ENCODE peak calls at places on chromosome 15, in four cellular contexts. Y is Peyer's patch, W is GM23248, P is IMR-90. G is an unnamed sample.

GRCh38 chr15:47795864-47796263 is 78.6 kb downstream of the SEMA6D start:
- DNase-seq in Y (no peak), W (no peak), P (no peak), G (no peak)

GRCh38 chr15:73901126-73901810 is 25.0 kb upstream of the LOXL1 start:
- DNase-seq in Y (no peak), W (no peak), P (no peak), G (no peak)

GRCh38 chr15:67358812-67359211 is 104.2 kb downstream of the IQCH start:
- DNase-seq in Y (no peak), W (no peak), P (no peak), G (no peak)

GRCh38 chr15:71096676-71097075 is 18.6 kb upstream of the THSD4 start:
- DNase-seq in Y (no peak), W (peak; percentile 60), P (peak; percentile 46), G (no peak)

GRCh38 chr15:39156166-39156565 is 424.7 kb upstream of the THBS1 start:
- DNase-seq in Y (no peak), W (peak; percentile 55), P (no peak), G (no peak)

GRCh38 chr15:49045691-49046112 is 544 bp downstream of the SECISBP2L start:
- DNase-seq in Y (peak; percentile 57), W (peak; percentile 66), P (peak; percentile 21), G (no peak)

GRCh38 chr15:51054535-51054934 is 40.2 kb downstream of the TNFAIP8L3 start:
- DNase-seq in Y (no peak), W (no peak), P (no peak), G (no peak)

GRCh38 chr15:29457729-29458128 is 188.1 kb upstream of the NSMCE3 start:
- DNase-seq in Y (no peak), W (no peak), P (no peak), G (no peak)

GRCh38 chr15:49645937-49646336 is 25.1 kb downstream of the DTWD1 start:
- DNase-seq in Y (peak; percentile 46), W (peak; percentile 84), P (peak; percentile 81), G (no peak)

GRCh38 chr15:29822685-29823459 is 604 bp upstream of the TJP1 start:
- DNase-seq in Y (peak; percentile 67), W (peak; percentile 98), P (peak; percentile 83), G (peak; percentile 84)

GRCh38 chr15:36024066-36024465 is 478.1 kb upstream of the DPH6 start:
- DNase-seq in Y (no peak), W (no peak), P (peak; percentile 27), G (no peak)

GRCh38 chr15:92049290-92050008 is 195.9 kb downstream of the SLCO3A1 start:
- DNase-seq in Y (no peak), W (no peak), P (no peak), G (no peak)

GRCh38 chr15:53752406-53752805 is 7.1 kb downstream of the WDR72 start:
- DNase-seq in Y (no peak), W (no peak), P (no peak), G (no peak)

GRCh38 chr15:62275818-62276217 is 110.7 kb upstream of the C2CD4B start:
- DNase-seq in Y (no peak), W (no peak), P (no peak), G (no peak)

GRCh38 chr15:86231864-86232801 is 152.5 kb downstream of the AGBL1 start:
- DNase-seq in Y (peak; percentile 47), W (peak; percentile 27), P (no peak), G (no peak)

GRCh38 chr15:76512971-76513370 is 176.4 kb downstream of the ISL2 start:
- DNase-seq in Y (no peak), W (peak; percentile 29), P (peak; percentile 30), G (no peak)

GRCh38 chr15:42068601-42069000 is 25.8 kb downstream of the PLA2G4D start:
- DNase-seq in Y (no peak), W (no peak), P (no peak), G (no peak)

GRCh38 chr15:20294651-20295237 is 246.9 kb downstream of the GOLGA6L6 start:
- DNase-seq in Y (peak; percentile 44), W (no peak), P (no peak), G (peak; percentile 76)

GRCh38 chr15:43528542-43529007 is 11.2 kb downstream of the MAP1A start:
- DNase-seq in Y (no peak), W (no peak), P (no peak), G (no peak)

GRCh38 chr15:73239564-73240208 is 129.1 kb downstream of the HCN4 start:
- DNase-seq in Y (no peak), W (no peak), P (peak; percentile 8), G (no peak)

GRCh38 chr15:45635191-45635638 is 386 bp downstream of the SQOR start:
- DNase-seq in Y (peak; percentile 89), W (peak; percentile 53), P (no peak), G (peak; percentile 91)

GRCh38 chr15:42101861-42102260 is 7.5 kb upstream of the PLA2G4D start:
- DNase-seq in Y (no peak), W (peak; percentile 30), P (no peak), G (no peak)

GRCh38 chr15:81011593-81011992 is 10.9 kb downstream of the TLNRD1 start:
- DNase-seq in Y (no peak), W (peak; percentile 78), P (peak; percentile 39), G (no peak)

GRCh38 chr15:60128000-60128376 is 123.9 kb downstream of the FOXB1 start:
- DNase-seq in Y (no peak), W (peak; percentile 59), P (peak; percentile 6), G (no peak)

GRCh38 chr15:44092221-44092620 is 102.8 kb downstream of the FRMD5 start:
- DNase-seq in Y (no peak), W (peak; percentile 78), P (peak; percentile 53), G (no peak)

GRCh38 chr15:43266386-43266785 is 342 bp downstream of the TGM5 start:
- DNase-seq in Y (no peak), W (no peak), P (no peak), G (no peak)

GRCh38 chr15:63350178-63350621 is 31.4 kb downstream of the CA12 start:
- DNase-seq in Y (no peak), W (peak; percentile 20), P (no peak), G (no peak)

GRCh38 chr15:41816788-41817187 is 11.1 kb upstream of the JMJD7 start:
- DNase-seq in Y (no peak), W (no peak), P (no peak), G (no peak)

GRCh38 chr15:57355259-57355658 is 21.0 kb upstream of the CGNL1 start:
- DNase-seq in Y (no peak), W (no peak), P (no peak), G (no peak)

GRCh38 chr15:68465861-68466560 is 34.0 kb upstream of the ITGA11 start:
- DNase-seq in Y (no peak), W (no peak), P (no peak), G (no peak)

GRCh38 chr15:43514241-43515057 is 3.0 kb upstream of the MAP1A start:
- DNase-seq in Y (no peak), W (peak; percentile 68), P (peak; percentile 49), G (peak; percentile 44)

GRCh38 chr15:63908986-63909385 is 75.2 kb upstream of the HERC1 start:
- DNase-seq in Y (no peak), W (peak; percentile 74), P (peak; percentile 43), G (no peak)

DNA sequence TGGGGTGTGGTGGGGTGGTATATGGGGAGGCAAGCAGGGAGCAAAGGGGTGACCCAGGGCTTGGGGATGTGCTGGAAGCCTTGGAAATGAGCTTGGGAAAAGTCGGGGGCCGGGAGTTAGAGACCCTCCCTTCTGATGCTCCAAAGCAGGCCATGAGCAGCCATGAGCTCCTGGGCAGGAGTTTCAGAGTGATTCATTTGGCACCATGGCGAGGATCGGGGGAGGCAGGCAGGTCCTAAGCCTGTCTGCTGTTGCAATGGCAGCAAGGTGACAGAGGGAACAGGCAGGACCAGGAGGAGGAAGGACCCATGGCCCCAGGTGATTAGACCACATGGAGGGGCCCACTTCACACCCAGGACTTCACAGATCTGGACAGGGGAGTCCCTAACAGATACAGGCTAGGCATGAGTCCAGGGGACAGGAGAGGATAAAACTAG is 21.3 kb downstream of the RGMA start:
- DNase-seq in Y (no peak), W (peak; percentile 16), P (no peak), G (no peak)
- H3K4me3 ChIP-seq in Y (no peak overlapping the region), W (no peak overlapping the region), P (no peak overlapping the region), G (no peak overlapping the region)

DNA sequence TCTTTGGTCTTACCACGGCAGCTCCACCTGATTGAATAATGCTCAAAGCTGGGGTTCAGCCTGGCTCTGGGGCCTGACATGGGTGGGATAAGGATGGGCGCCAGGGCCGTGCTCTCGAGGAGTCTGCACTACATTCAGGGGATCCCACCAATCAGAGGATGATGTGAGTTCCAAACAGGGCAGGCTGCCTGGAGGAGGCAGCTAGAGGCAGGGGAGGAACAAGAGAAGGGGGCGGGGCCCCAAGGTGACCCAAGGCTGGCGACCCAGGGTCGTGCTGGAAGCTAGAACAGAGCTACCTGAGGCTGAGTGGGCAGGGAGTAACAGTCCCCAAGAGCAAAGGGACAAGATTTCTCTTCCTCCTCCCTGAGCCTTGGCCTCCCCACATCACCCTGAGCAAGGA is 56.1 kb downstream of the PCSK6 start:
- DNase-seq in Y (no peak), W (no peak), P (no peak), G (no peak)
- H3K4me1 ChIP-seq in Y (no peaks in the 10 kb centered on the region), W (no peaks in the 10 kb centered on the region), P (no peaks in the 10 kb centered on the region), G (no peaks in the 10 kb centered on the region)

DNA sequence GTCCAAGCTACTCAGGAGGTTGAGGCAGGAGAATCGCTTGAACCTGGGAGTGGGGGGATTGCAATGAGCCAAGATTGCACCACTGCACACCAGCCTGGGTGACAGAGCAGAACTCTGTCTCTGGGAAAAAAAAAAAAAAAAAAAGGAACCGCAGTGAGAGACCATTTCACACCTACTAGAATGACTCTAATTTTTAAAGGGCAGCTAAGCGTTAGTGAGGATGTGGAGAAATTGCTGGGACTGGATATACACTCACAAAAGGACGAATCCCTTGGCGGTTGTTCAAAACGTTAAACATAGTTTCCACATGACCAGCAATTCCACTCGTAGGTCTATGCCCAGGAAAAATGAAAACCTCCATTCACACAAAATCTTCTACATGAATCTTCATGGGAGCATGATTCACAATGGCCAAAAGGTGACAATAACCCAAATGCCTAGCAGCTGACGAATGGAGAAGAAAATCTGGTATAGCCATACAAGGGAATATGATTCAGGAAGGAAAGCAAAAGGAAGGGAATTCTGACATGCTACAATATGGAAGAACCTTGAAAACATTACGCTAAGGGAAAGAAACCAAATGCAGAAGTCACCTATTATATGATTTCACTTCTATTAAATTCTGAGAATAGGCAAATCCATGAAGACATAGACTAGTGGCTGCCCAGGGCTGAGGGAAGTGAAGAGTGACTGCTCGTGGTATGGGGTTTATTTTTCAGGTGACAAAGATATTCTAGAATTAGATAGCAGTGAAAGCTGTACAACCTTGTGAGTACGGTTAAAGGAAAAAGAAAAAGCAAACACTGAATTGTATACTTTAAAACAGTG is 126.9 kb downstream of the CHSY1 start:
- DNase-seq in Y (no peak), W (peak; percentile 99), P (peak; percentile 99), G (no peak)
- H3K27ac ChIP-seq in Y (no peak overlapping the region), W (peak overlapping the region; percentile 98), P (peak overlapping the region; percentile 90), G (no peak overlapping the region)

GRCh38 chr15:58628206-58629057 is 121.1 kb downstream of the ADAM10 start:
- DNase-seq in Y (no peak), W (peak; percentile 43), P (no peak), G (no peak)
- H3K4me3 ChIP-seq in Y (no peak overlapping the region), W (peak overlapping the region; percentile 71), P (peak overlapping the region; percentile 47), G (peak overlapping the region; percentile 34)